ENCODE peak calls at places on chromosomes 16 and 17, in eight cellular contexts. B is activated T-cell treated with anti-CD3 and anti-CD28 coated beads, Interleukin-2, amount 50 U/mL, for 72 hours; H is Daoy; D is non-pigmented ciliary epithelial cell; K is endodermal cell; X is A172; C is foreskin melanocyte; L is activated CD8-positive, alpha-beta T cell treated with anti-CD3 and anti-CD28 coated beads, Interleukin-2, amount 10 ng/mL, durations not matched to agents 7 days and 5 days. Z is an unnamed sample.

GRCh38 chr16:23952128-23953041 is 116.6 kb downstream of the PRKCB start:
- DNase-seq in B (peak), H (peak), D (no peak), K (peak), X (peak), C (peak), L (peak), Z (no peak)

GRCh38 chr17:59355030-59355694 is 23.7 kb downstream of the YPEL2 start:
- DNase-seq in B (no peak), H (no peak), D (no peak), K (no peak), X (no peak), C (no peak), L (no peak), Z (peak)

GRCh38 chr16:70269471-70269870 is 17.7 kb upstream of the EXOSC6 start:
- DNase-seq in B (no peak), H (no peak), D (no peak), K (no peak), X (no peak), C (no peak), L (no peak), Z (no peak)

GRCh38 chr16:11679941-11680911 is 12.0 kb downstream of the SNN start:
- DNase-seq in B (no peak), H (no peak), D (no peak), K (peak), X (no peak), C (no peak), L (no peak), Z (no peak)

GRCh38 chr16:3029499-3030127 is 5.8 kb downstream of the THOC6 start:
- DNase-seq in B (peak), H (no peak), D (no peak), K (peak), X (no peak), C (no peak), L (peak), Z (no peak)

GRCh38 chr16:87160752-87161337 is 156.3 kb downstream of the C16orf95 start:
- DNase-seq in B (no peak), H (no peak), D (no peak), K (no peak), X (no peak), C (no peak), L (no peak), Z (no peak)

GRCh38 chr16:85002643-85003042 is 8.7 kb downstream of the ZDHHC7 start:
- DNase-seq in B (no peak), H (no peak), D (no peak), K (no peak), X (no peak), C (no peak), L (peak), Z (no peak)

GRCh38 chr16:25914357-25914962 is 222.7 kb downstream of the HS3ST4 start:
- DNase-seq in B (no peak), H (no peak), D (no peak), K (peak), X (no peak), C (no peak), L (no peak), Z (no peak)

GRCh38 chr17:82399030-82399429 is 19.1 kb upstream of the HEXD start:
- DNase-seq in B (no peak), H (peak), D (no peak), K (no peak), X (peak), C (no peak), L (no peak), Z (no peak)

GRCh38 chr17:75820411-75821080 is 23.7 kb downstream of the UNC13D start:
- DNase-seq in B (no peak), H (no peak), D (no peak), K (no peak), X (no peak), C (no peak), L (no peak), Z (no peak)

GRCh38 chr17:14303343-14304221 is 2.7 kb downstream of the HS3ST3B1 start:
- DNase-seq in B (peak), H (no peak), D (no peak), K (peak), X (no peak), C (no peak), L (no peak), Z (no peak)

GRCh38 chr17:34606721-34607120 is 27.3 kb downstream of the TMEM132E start:
- DNase-seq in B (no peak), H (no peak), D (no peak), K (peak), X (no peak), C (no peak), L (no peak), Z (no peak)

GRCh38 chr17:48878920-48879898 is 13.4 kb upstream of the ATP5MC1 start:
- DNase-seq in B (peak), H (peak), D (no peak), K (peak), X (peak), C (peak), L (peak), Z (peak)